ENCODE peak calls at places on chromosomes 4 and X, in five cellular contexts. E, C, G, S and J are unnamed samples.

GRCh38 chr4:121951570-121952110 is at the start of gene TRPC3:
- DNase-seq in E (peak; percentile 5), C (peak; percentile 29), G (no peak), S (no peak), J (peak; percentile 22)

GRCh38 chr4:3069661-3070199 is 4.6 kb downstream of the HTT-AS start:
- DNase-seq in E (no peak), C (no peak), G (no peak), S (no peak), J (no peak)

GRCh38 chr4:2942037-2942531 is 21.1 kb downstream of the NOP14 start:
- DNase-seq in E (no peak), C (no peak), G (no peak), S (no peak), J (peak; percentile 5)

GRCh38 chr4:168859100-168859499 is 151.0 kb downstream of the CBR4 start:
- DNase-seq in E (no peak), C (no peak), G (no peak), S (no peak), J (no peak)

GRCh38 chr4:13654158-13654797 is 26.8 kb upstream of the BOD1L1 start:
- DNase-seq in E (peak; percentile 81), C (peak; percentile 77), G (peak; percentile 25), S (peak; percentile 72), J (peak; percentile 81)

GRCh38 chr4:95428216-95429085 is 120.3 kb downstream of the UNC5C start:
- DNase-seq in E (peak; percentile 5), C (no peak), G (no peak), S (no peak), J (no peak)

GRCh38 chr4:113641025-113641431 is 120.5 kb downstream of the CAMK2D start:
- DNase-seq in E (no peak), C (no peak), G (no peak), S (no peak), J (no peak)

GRCh38 chr4:186497043-186497442 is 58.3 kb downstream of the MTNR1A start:
- DNase-seq in E (no peak), C (no peak), G (no peak), S (no peak), J (no peak)

GRCh38 chrX:20315140-20315539 is 48.4 kb upstream of the RPS6KA3 start:
- DNase-seq in E (peak; percentile 22), C (no peak), G (no peak), S (no peak), J (no peak)

GRCh38 chr4:183541081-183542045 is 36.5 kb downstream of the ING2 start:
- DNase-seq in E (no peak), C (no peak), G (peak; percentile 23), S (peak; percentile 35), J (no peak)

GRCh38 chrX:17547658-17548057 is 172.7 kb downstream of the NHS start:
- DNase-seq in E (peak; percentile 87), C (no peak), G (peak; percentile 54), S (peak; percentile 83), J (no peak)

GRCh38 chr4:73964862-73965611 is 16.8 kb downstream of the PF4 start:
- DNase-seq in E (peak; percentile 42), C (no peak), G (no peak), S (peak; percentile 19), J (no peak)

GRCh38 chr4:169098054-169098896 is 88.2 kb upstream of the CBR4 start:
- DNase-seq in E (peak; percentile 62), C (no peak), G (no peak), S (peak; percentile 35), J (no peak)

GRCh38 chrX:134764202-134764785 is 106.0 kb upstream of the PLAC1 start:
- DNase-seq in E (peak; percentile 54), C (no peak), G (no peak), S (peak; percentile 43), J (no peak)

GRCh38 chr4:66906314-66906713 is 639.0 kb downstream of the CENPC start:
- DNase-seq in E (no peak), C (no peak), G (no peak), S (no peak), J (no peak)

GRCh38 chr4:78496021-78496643 is 55.4 kb upstream of the ANXA3 start:
- DNase-seq in E (no peak), C (no peak), G (no peak), S (peak; percentile 72), J (no peak)

GRCh38 chrX:151970661-151971060 is 3.8 kb downstream of the GABRE start:
- DNase-seq in E (peak; percentile 91), C (no peak), G (peak; percentile 81), S (peak; percentile 94), J (no peak)

GRCh38 chrX:17459596-17459995 is 84.6 kb downstream of the NHS start:
- DNase-seq in E (peak; percentile 72), C (no peak), G (no peak), S (peak; percentile 45), J (no peak)

GRCh38 chr4:53592686-53593641 is 1.7 kb upstream of the LNX1 start:
- DNase-seq in E (peak; percentile 51), C (no peak), G (no peak), S (peak; percentile 42), J (peak; percentile 43)

GRCh38 chr4:3047464-3048286 is 26.7 kb downstream of the HTT-AS start:
- DNase-seq in E (peak; percentile 57), C (peak; percentile 64), G (no peak), S (peak; percentile 57), J (peak; percentile 50)

GRCh38 chrX:40167240-40168182 is 69.8 kb upstream of the BCOR start:
- DNase-seq in E (no peak), C (peak; percentile 31), G (no peak), S (no peak), J (no peak)

GRCh38 chr4:104490096-104490769 is 4.5 kb downstream of the CXXC4 start:
- DNase-seq in E (no peak), C (no peak), G (no peak), S (no peak), J (no peak)

GRCh38 chr4:41319553-41319952 is 62.8 kb downstream of the UCHL1 start:
- DNase-seq in E (no peak), C (no peak), G (no peak), S (no peak), J (no peak)

GRCh38 chrX:155115174-155115830 is 44.0 kb downstream of the BRCC3 start:
- DNase-seq in E (no peak), C (no peak), G (no peak), S (no peak), J (no peak)

GRCh38 chrX:17656556-17656955 is 80.7 kb upstream of the SCML1 start:
- DNase-seq in E (no peak), C (no peak), G (no peak), S (no peak), J (no peak)

GRCh38 chrX:38881066-38881465 is 79.8 kb downstream of the MID1IP1 start:
- DNase-seq in E (no peak), C (no peak), G (no peak), S (no peak), J (no peak)

GRCh38 chr4:78937837-78938236 is 1.4 kb downstream of the PAQR3 start:
- DNase-seq in E (peak; percentile 54), C (no peak), G (no peak), S (peak; percentile 25), J (no peak)

GRCh38 chr4:39706829-39707511 is 9.0 kb downstream of the UBE2K start:
- DNase-seq in E (peak; percentile 69), C (no peak), G (no peak), S (peak; percentile 46), J (no peak)

GRCh38 chr4:8607603-8608481 is 15.3 kb downstream of the CPZ start:
- DNase-seq in E (no peak), C (peak; percentile 38), G (no peak), S (no peak), J (peak; percentile 83)

GRCh38 chrX:2690856-2691542 is at the start of gene CD99:
- DNase-seq in E (peak; percentile 85), C (peak; percentile 89), G (peak; percentile 70), S (peak; percentile 90), J (peak; percentile 90)

GRCh38 chrX:97909245-97909644 is 1025.5 kb downstream of the RPA4 start:
- DNase-seq in E (no peak), C (no peak), G (no peak), S (no peak), J (no peak)

GRCh38 chr4:13415068-13415785 is 68.9 kb downstream of the RAB28 start:
- DNase-seq in E (no peak), C (no peak), G (no peak), S (peak; percentile 34), J (no peak)

GRCh38 chr4:79653871-79654270 is 245.8 kb upstream of the GK2 start:
- DNase-seq in E (no peak), C (no peak), G (no peak), S (no peak), J (no peak)

DNA sequence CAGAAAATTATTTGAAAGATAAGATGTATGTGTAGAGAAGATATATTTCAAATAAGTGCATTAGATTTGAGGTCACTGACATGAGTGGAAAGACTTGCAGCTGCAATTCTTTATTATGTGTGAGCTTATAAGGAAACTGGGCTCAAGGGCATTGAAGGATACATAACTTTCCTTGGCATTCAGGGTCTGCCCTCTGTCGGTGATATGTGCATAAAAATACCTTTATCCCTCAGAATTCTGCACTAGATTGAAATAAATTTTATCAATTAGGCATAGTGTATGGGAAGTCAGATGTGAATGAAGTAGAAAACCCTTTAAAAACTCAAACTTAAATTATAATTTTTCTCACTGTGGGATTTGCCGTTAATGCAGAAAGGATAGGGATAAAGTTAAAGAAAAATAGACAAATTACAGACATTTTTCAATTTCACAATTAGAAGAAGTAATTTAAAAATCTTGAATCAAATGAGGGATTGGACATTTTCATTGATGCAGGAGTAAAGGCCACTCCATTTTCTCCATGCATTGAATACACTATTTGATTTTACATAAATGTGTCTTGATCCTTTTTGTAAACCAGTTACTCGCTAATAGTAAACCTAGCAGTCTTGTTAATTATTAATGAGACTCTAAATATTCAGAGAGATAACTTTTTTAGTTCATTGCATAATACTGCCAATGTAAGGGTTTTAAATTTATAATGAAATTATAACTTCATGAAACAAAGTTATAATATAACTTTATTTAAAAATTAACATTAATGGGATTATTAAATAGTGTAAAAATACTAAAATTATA is 21.0 kb upstream of the ETNPPL start:
- DNase-seq in E (peak; percentile 17), C (no peak), G (no peak), S (peak; percentile 42), J (no peak)
- TF ChIP-seq CTCF in E (no peak), C (no peak), G (peak; percentile 22), S (peak; percentile 43), J (peak; percentile 37)

GRCh38 chr4:82710202-82710929 is 88.2 kb downstream of the SCD5 start:
- DNase-seq in E (no peak), C (no peak), G (no peak), S (peak; percentile 29), J (no peak)
- TF ChIP-seq CTCF in E (no peak), C (no peak), G (no peak), S (no peak), J (no peak)

GRCh38 chr4:1728061-1728980 is 7.0 kb downstream of the TACC3 start:
- DNase-seq in E (no peak), C (no peak), G (no peak), S (no peak), J (no peak)

GRCh38 chr4:1725521-1725920 is 4.2 kb downstream of the TACC3 start:
- DNase-seq in E (no peak), C (no peak), G (no peak), S (no peak), J (no peak)

GRCh38 chr4:1723131-1723801 is 1.9 kb downstream of the TACC3 start:
- DNase-seq in E (no peak), C (peak; percentile 58), G (no peak), S (no peak), J (no peak)

GRCh38 chr4:1727117-1728031 is 6.1 kb downstream of the TACC3 start:
- DNase-seq in E (peak; percentile 86), C (no peak), G (no peak), S (peak; percentile 81), J (no peak)

GRCh38 chr4:1726146-1726934 is 5.0 kb downstream of the TACC3 start:
- DNase-seq in E (peak; percentile 88), C (peak; percentile 96), G (peak; percentile 48), S (peak; percentile 88), J (peak; percentile 91)
- TF ChIP-seq CTCF in E (peak; percentile 98), C (peak; percentile 93), G (peak; percentile 98), S (peak; percentile 97), J (peak; percentile 98)

GRCh38 chr4:49032440-49033161 is 46.5 kb downstream of the CWH43 start:
- DNase-seq in E (peak; percentile 50), C (no peak), G (no peak), S (peak; percentile 41), J (no peak)
- TF ChIP-seq CTCF in E (peak; percentile 60), C (no peak), G (peak; percentile 27), S (peak; percentile 59), J (no peak)